ENCODE peak calls at places on chromosomes 4 and X, in nine cellular contexts. R is Calu3; O is type B pancreatic cell; K is substantia nigra; U is activated CD8-positive, alpha-beta T cell treated with anti-CD3 and anti-CD28 coated beads, Interleukin-2, amount 10 ng/mL, durations not matched to agents 7 days and 5 days; X is HT1080; V is transverse colon; Z is activated CD8-positive, alpha-beta memory T cell treated with anti-CD3 and anti-CD28 coated beads for 4 hours; E is body of pancreas. Q is an unnamed sample.

GRCh38 chrX:108516184-108516583 is 76.5 kb downstream of the COL4A5 start:
- DNase-seq in K (no peak), O (no peak), U (no peak), V (no peak), X (no peak), R (no peak), E (no peak), Z (no peak), Q (no peak)

GRCh38 chr4:67204441-67204840 is 340.9 kb downstream of the CENPC start:
- DNase-seq in E (no peak), K (no peak), U (no peak), V (no peak), R (no peak), X (no peak), O (no peak), Z (no peak), Q (no peak)

GRCh38 chrX:372856-373640 is 13.7 kb downstream of the PPP2R3B start:
- DNase-seq in R (no peak), E (no peak), O (no peak), Z (no peak), K (no peak), U (no peak), X (no peak), V (no peak), Q (no peak)

GRCh38 chrX:123513585-123514278 is 219.1 kb downstream of the THOC2 start:
- DNase-seq in V (no peak), R (no peak), Z (no peak), O (no peak), K (no peak), U (no peak), X (no peak), E (no peak), Q (no peak)

GRCh38 chrX:1190596-1191145 is 21.8 kb downstream of the CRLF2 start:
- DNase-seq in O (peak), V (no peak), E (no peak), U (no peak), R (no peak), Z (no peak), X (no peak), K (no peak), Q (no peak)

GRCh38 chr4:75973770-75974169 is 17.0 kb downstream of the SDAD1 start:
- DNase-seq in R (no peak), Z (no peak), O (no peak), V (no peak), X (no peak), U (no peak), K (no peak), E (no peak), Q (no peak)

GRCh38 chr4:156598138-156598681 is 373.4 kb downstream of the PDGFC start:
- DNase-seq in O (no peak), X (peak), Z (no peak), K (no peak), E (no peak), U (no peak), R (no peak), V (no peak), Q (no peak)

GRCh38 chr4:83783179-83783578 is 247.3 kb downstream of the GPAT3 start:
- DNase-seq in Z (no peak), U (no peak), V (no peak), O (no peak), X (no peak), R (no peak), K (no peak), E (no peak), Q (no peak)

GRCh38 chr4:53537606-53538005 is 53.7 kb downstream of the LNX1 start:
- DNase-seq in Z (no peak), X (no peak), V (peak), E (no peak), R (peak), U (no peak), O (no peak), K (no peak), Q (no peak)

GRCh38 chrX:39741904-39742303 is 355.9 kb downstream of the BCOR start:
- DNase-seq in R (no peak), E (no peak), O (no peak), Z (no peak), V (no peak), X (no peak), K (no peak), U (no peak), Q (no peak)

GRCh38 chr4:174553828-174554227 is 31.5 kb upstream of the HPGD start:
- DNase-seq in X (peak), R (no peak), E (no peak), O (no peak), Z (no peak), V (no peak), U (no peak), K (no peak), Q (no peak)

GRCh38 chr4:18570370-18570769 is 548.8 kb upstream of the LCORL start:
- DNase-seq in U (no peak), Z (no peak), X (no peak), O (no peak), K (no peak), V (no peak), R (no peak), E (no peak), Q (no peak)

GRCh38 chr4:133131829-133132485 is 17.1 kb upstream of the PCDH10 start:
- DNase-seq in O (no peak), Z (no peak), R (no peak), E (no peak), K (no peak), V (no peak), X (no peak), U (no peak), Q (no peak)

GRCh38 chrX:69285401-69285871 is 120.2 kb upstream of the PJA1 start:
- DNase-seq in V (peak), U (no peak), O (no peak), R (no peak), Z (no peak), K (no peak), E (no peak), X (no peak), Q (no peak)

GRCh38 chrX:70133303-70134115 is at the start of gene IGBP1:
- DNase-seq in X (peak), Z (peak), V (peak), E (peak), R (peak), O (peak), U (peak), K (peak), Q (peak)

GRCh38 chr4:154961263-154961662 is 180.2 kb downstream of the RBM46 start:
- DNase-seq in R (no peak), K (no peak), E (no peak), Z (no peak), X (no peak), V (no peak), U (no peak), O (no peak), Q (no peak)

GRCh38 chr4:95547708-95548471 is 883 bp downstream of the UNC5C start:
- DNase-seq in U (no peak), Z (no peak), K (peak), R (no peak), X (no peak), E (no peak), O (no peak), V (peak), Q (no peak)

GRCh38 chr4:147644471-147644870 is 27.3 kb downstream of the TMEM184C start:
- DNase-seq in V (no peak), R (no peak), E (no peak), U (no peak), O (no peak), X (no peak), K (no peak), Z (no peak), Q (no peak)

GRCh38 chr4:26723216-26723615 is 137.4 kb upstream of the STIM2 start:
- DNase-seq in X (no peak), E (no peak), Z (no peak), K (no peak), V (no peak), R (no peak), O (no peak), U (peak), Q (no peak)

GRCh38 chr4:169720529-169720928 is 37.2 kb downstream of the HPF1 start:
- DNase-seq in R (no peak), O (no peak), K (no peak), Z (no peak), U (no peak), E (no peak), V (no peak), X (no peak), Q (no peak)

GRCh38 chrX:77937291-77937690 is 26.8 kb downstream of the ATP7A start:
- DNase-seq in K (no peak), E (no peak), U (no peak), O (no peak), X (peak), R (no peak), V (no peak), Z (no peak), Q (peak)

GRCh38 chrX:1593286-1594271 is 2.2 kb downstream of the AKAP17A start:
- DNase-seq in K (no peak), U (no peak), O (peak), Z (no peak), X (no peak), R (no peak), E (no peak), V (no peak), Q (no peak)

GRCh38 chr4:24089831-24090531 is 200.1 kb upstream of the PPARGC1A start:
- DNase-seq in K (no peak), E (no peak), O (no peak), R (no peak), V (no peak), Z (no peak), U (no peak), X (peak), Q (no peak)

GRCh38 chrX:77293331-77293995 is 153.7 kb upstream of the FGF16 start:
- DNase-seq in Z (no peak), X (no peak), O (no peak), E (no peak), K (no peak), R (no peak), U (no peak), V (no peak), Q (no peak)

GRCh38 chrX:51894697-51895336 is 1.4 kb downstream of the MAGED1 start:
- DNase-seq in Z (no peak), R (no peak), U (peak), K (no peak), X (no peak), O (no peak), V (peak), E (peak), Q (no peak)

GRCh38 chr4:108690738-108691137 is 40.3 kb downstream of the OSTC start:
- DNase-seq in R (no peak), E (no peak), X (no peak), K (no peak), Z (no peak), U (no peak), V (no peak), O (no peak), Q (no peak)

GRCh38 chrX:46386511-46386910 is 158.7 kb downstream of the ZNF674 start:
- DNase-seq in X (no peak), K (no peak), U (no peak), O (no peak), R (no peak), E (no peak), V (no peak), Z (no peak), Q (no peak)

GRCh38 chr4:3384771-3385701 is 56.7 kb upstream of the HGFAC start:
- DNase-seq in K (no peak), Z (no peak), U (no peak), V (peak), O (no peak), E (peak), X (no peak), R (no peak), Q (no peak)

GRCh38 chrX:16188687-16189086 is 21.4 kb downstream of the MAGEB17 start:
- DNase-seq in R (no peak), V (no peak), U (no peak), X (peak), Z (no peak), E (no peak), K (no peak), O (no peak), Q (no peak)

GRCh38 chr4:9859774-9860173 is 78.3 kb downstream of the DRD5 start:
- DNase-seq in O (no peak), X (no peak), E (no peak), K (no peak), U (no peak), R (no peak), V (no peak), Z (no peak), Q (no peak)

GRCh38 chr4:38673109-38673978 is 9.3 kb downstream of the KLF3 start:
- DNase-seq in U (no peak), X (no peak), V (peak), E (peak), K (no peak), O (no peak), Z (no peak), R (peak), Q (peak)

GRCh38 chr4:69849969-69850368 is 10.0 kb downstream of the SULT1E1 start:
- DNase-seq in U (no peak), K (no peak), O (no peak), X (no peak), Z (no peak), R (no peak), E (no peak), V (no peak), Q (no peak)

GRCh38 chr4:139907001-139907809 is 241.6 kb downstream of the MGST2 start:
- DNase-seq in K (no peak), U (no peak), R (no peak), V (no peak), O (no peak), X (no peak), Z (no peak), E (no peak), Q (no peak)